ENCODE peak calls at places on chromosomes 13 and 19, in eight cellular contexts. One of them, this sample, is unnamed.

GRCh38 chr19:46766569-46767317 is 20.5 kb upstream of the STRN4 start:
- DNase-seq in fibroblast of mammary gland: no peak
- DNase-seq in sigmoid colon: peak
- DNase-seq in tibial nerve: no peak
- DNase-seq in heart left ventricle: no peak
- DNase-seq in cardiac muscle cell: peak
- DNase-seq in thyroid gland: peak
- DNase-seq in AG04449: no peak
- DNase-seq in this sample: peak

GRCh38 chr13:40476175-40476958 is 190.1 kb downstream of the FOXO1 start:
- DNase-seq in sigmoid colon: no peak
- DNase-seq in AG04449: peak
- DNase-seq in fibroblast of mammary gland: peak
- DNase-seq in thyroid gland: no peak
- DNase-seq in cardiac muscle cell: peak
- DNase-seq in tibial nerve: no peak
- DNase-seq in heart left ventricle: no peak
- DNase-seq in this sample: no peak

GRCh38 chr13:84570831-84571230 is 688.6 kb upstream of the SLITRK1 start:
- DNase-seq in tibial nerve: no peak
- DNase-seq in sigmoid colon: no peak
- DNase-seq in AG04449: no peak
- DNase-seq in fibroblast of mammary gland: peak
- DNase-seq in thyroid gland: no peak
- DNase-seq in cardiac muscle cell: no peak
- DNase-seq in heart left ventricle: no peak
- DNase-seq in this sample: no peak

GRCh38 chr19:7360393-7360984 is 11.8 kb downstream of the ARHGEF18 start:
- DNase-seq in AG04449: no peak
- DNase-seq in cardiac muscle cell: no peak
- DNase-seq in fibroblast of mammary gland: peak
- DNase-seq in sigmoid colon: no peak
- DNase-seq in thyroid gland: no peak
- DNase-seq in tibial nerve: no peak
- DNase-seq in heart left ventricle: no peak
- DNase-seq in this sample: no peak

GRCh38 chr19:42290523-42291436 is 11.2 kb upstream of the PRR19 start:
- DNase-seq in AG04449: no peak
- DNase-seq in thyroid gland: no peak
- DNase-seq in sigmoid colon: no peak
- DNase-seq in fibroblast of mammary gland: no peak
- DNase-seq in tibial nerve: no peak
- DNase-seq in cardiac muscle cell: peak
- DNase-seq in heart left ventricle: no peak
- DNase-seq in this sample: peak

GRCh38 chr13:112756081-112756480 is 66.2 kb downstream of the ATP11A start:
- DNase-seq in thyroid gland: no peak
- DNase-seq in heart left ventricle: no peak
- DNase-seq in fibroblast of mammary gland: no peak
- DNase-seq in cardiac muscle cell: no peak
- DNase-seq in AG04449: no peak
- DNase-seq in tibial nerve: no peak
- DNase-seq in sigmoid colon: peak
- DNase-seq in this sample: no peak

GRCh38 chr13:31444266-31444862 is 244.6 kb downstream of the B3GLCT start:
- DNase-seq in fibroblast of mammary gland: no peak
- DNase-seq in tibial nerve: no peak
- DNase-seq in heart left ventricle: no peak
- DNase-seq in thyroid gland: no peak
- DNase-seq in cardiac muscle cell: no peak
- DNase-seq in AG04449: no peak
- DNase-seq in sigmoid colon: no peak
- DNase-seq in this sample: no peak

GRCh38 chr13:85362980-85363379 is 436.2 kb downstream of the SLITRK6 start:
- DNase-seq in tibial nerve: no peak
- DNase-seq in thyroid gland: no peak
- DNase-seq in cardiac muscle cell: no peak
- DNase-seq in sigmoid colon: no peak
- DNase-seq in AG04449: no peak
- DNase-seq in heart left ventricle: peak
- DNase-seq in fibroblast of mammary gland: no peak
- DNase-seq in this sample: no peak

GRCh38 chr13:33186851-33187250 is 98.7 kb downstream of the STARD13 start:
- DNase-seq in thyroid gland: no peak
- DNase-seq in cardiac muscle cell: no peak
- DNase-seq in tibial nerve: no peak
- DNase-seq in fibroblast of mammary gland: peak
- DNase-seq in sigmoid colon: no peak
- DNase-seq in AG04449: no peak
- DNase-seq in heart left ventricle: no peak
- DNase-seq in this sample: no peak

GRCh38 chr13:99916366-99917103 is 55.0 kb downstream of the ZIC5 start:
- DNase-seq in fibroblast of mammary gland: peak
- DNase-seq in thyroid gland: no peak
- DNase-seq in heart left ventricle: no peak
- DNase-seq in tibial nerve: no peak
- DNase-seq in cardiac muscle cell: peak
- DNase-seq in AG04449: peak
- DNase-seq in sigmoid colon: no peak
- DNase-seq in this sample: no peak

GRCh38 chr13:75316427-75316826 is 165.5 kb downstream of the TBC1D4 start:
- DNase-seq in heart left ventricle: no peak
- DNase-seq in tibial nerve: no peak
- DNase-seq in thyroid gland: no peak
- DNase-seq in fibroblast of mammary gland: peak
- DNase-seq in cardiac muscle cell: no peak
- DNase-seq in sigmoid colon: no peak
- DNase-seq in AG04449: no peak
- DNase-seq in this sample: no peak

GRCh38 chr19:2685204-2685704 is 17.2 kb downstream of the GNG7 start:
- DNase-seq in cardiac muscle cell: no peak
- DNase-seq in AG04449: no peak
- DNase-seq in heart left ventricle: no peak
- DNase-seq in fibroblast of mammary gland: no peak
- DNase-seq in tibial nerve: no peak
- DNase-seq in sigmoid colon: no peak
- DNase-seq in thyroid gland: no peak
- DNase-seq in this sample: no peak

GRCh38 chr13:46386996-46387851 is at the start of gene RUBCNL:
- DNase-seq in tibial nerve: no peak
- DNase-seq in thyroid gland: peak
- DNase-seq in fibroblast of mammary gland: peak
- DNase-seq in cardiac muscle cell: peak
- DNase-seq in sigmoid colon: no peak
- DNase-seq in AG04449: no peak
- DNase-seq in heart left ventricle: peak
- DNase-seq in this sample: peak

GRCh38 chr19:47229674-47230121 is 1.3 kb downstream of the BBC3 start:
- DNase-seq in tibial nerve: no peak
- DNase-seq in AG04449: no peak
- DNase-seq in cardiac muscle cell: no peak
- DNase-seq in heart left ventricle: no peak
- DNase-seq in sigmoid colon: no peak
- DNase-seq in thyroid gland: peak
- DNase-seq in fibroblast of mammary gland: peak
- DNase-seq in this sample: no peak

GRCh38 chr13:75705395-75705794 is 69.3 kb downstream of the LMO7 start:
- DNase-seq in fibroblast of mammary gland: peak
- DNase-seq in heart left ventricle: no peak
- DNase-seq in AG04449: no peak
- DNase-seq in thyroid gland: no peak
- DNase-seq in sigmoid colon: no peak
- DNase-seq in tibial nerve: no peak
- DNase-seq in cardiac muscle cell: no peak
- DNase-seq in this sample: no peak

GRCh38 chr13:50393641-50394040 is 378.4 kb downstream of the KCNRG start:
- DNase-seq in heart left ventricle: no peak
- DNase-seq in fibroblast of mammary gland: peak
- DNase-seq in AG04449: no peak
- DNase-seq in sigmoid colon: no peak
- DNase-seq in cardiac muscle cell: peak
- DNase-seq in tibial nerve: no peak
- DNase-seq in thyroid gland: no peak
- DNase-seq in this sample: peak

GRCh38 chr19:6239871-6240676 is 39.7 kb downstream of the MLLT1 start:
- DNase-seq in cardiac muscle cell: no peak
- DNase-seq in tibial nerve: no peak
- DNase-seq in heart left ventricle: peak
- DNase-seq in fibroblast of mammary gland: no peak
- DNase-seq in sigmoid colon: no peak
- DNase-seq in thyroid gland: no peak
- DNase-seq in AG04449: no peak
- DNase-seq in this sample: peak

GRCh38 chr13:48231080-48231479 is 1.9 kb upstream of the ITM2B start:
- DNase-seq in AG04449: no peak
- DNase-seq in heart left ventricle: no peak
- DNase-seq in thyroid gland: no peak
- DNase-seq in fibroblast of mammary gland: no peak
- DNase-seq in sigmoid colon: no peak
- DNase-seq in tibial nerve: no peak
- DNase-seq in cardiac muscle cell: no peak
- DNase-seq in this sample: no peak

GRCh38 chr13:28357247-28357825 is 137.6 kb downstream of the FLT1 start:
- DNase-seq in heart left ventricle: no peak
- DNase-seq in AG04449: no peak
- DNase-seq in thyroid gland: no peak
- DNase-seq in fibroblast of mammary gland: no peak
- DNase-seq in tibial nerve: no peak
- DNase-seq in sigmoid colon: no peak
- DNase-seq in cardiac muscle cell: no peak
- DNase-seq in this sample: no peak

GRCh38 chr13:54029226-54029625 is 1000.6 kb downstream of the OLFM4 start:
- DNase-seq in cardiac muscle cell: no peak
- DNase-seq in thyroid gland: peak
- DNase-seq in AG04449: no peak
- DNase-seq in fibroblast of mammary gland: no peak
- DNase-seq in sigmoid colon: no peak
- DNase-seq in tibial nerve: no peak
- DNase-seq in heart left ventricle: no peak
- DNase-seq in this sample: no peak

GRCh38 chr19:33938821-33939220 is 142.2 kb downstream of the KCTD15 start:
- DNase-seq in heart left ventricle: no peak
- DNase-seq in AG04449: no peak
- DNase-seq in sigmoid colon: no peak
- DNase-seq in fibroblast of mammary gland: no peak
- DNase-seq in thyroid gland: no peak
- DNase-seq in tibial nerve: no peak
- DNase-seq in cardiac muscle cell: no peak
- DNase-seq in this sample: no peak

GRCh38 chr19:48720613-48721296 is 1.2 kb upstream of the MAMSTR start:
- DNase-seq in cardiac muscle cell: peak
- DNase-seq in heart left ventricle: peak
- DNase-seq in thyroid gland: peak
- DNase-seq in fibroblast of mammary gland: peak
- DNase-seq in sigmoid colon: peak
- DNase-seq in tibial nerve: peak
- DNase-seq in AG04449: peak
- DNase-seq in this sample: peak
- TF ChIP-seq CTCF in cardiac muscle cell: no peak
- TF ChIP-seq CTCF in heart left ventricle: no peak
- TF ChIP-seq CTCF in thyroid gland: no peak
- TF ChIP-seq CTCF in fibroblast of mammary gland: no peak
- TF ChIP-seq CTCF in sigmoid colon: no peak
- TF ChIP-seq CTCF in tibial nerve: no peak
- TF ChIP-seq CTCF in AG04449: no peak
- TF ChIP-seq CTCF in this sample: no peak

DNA sequence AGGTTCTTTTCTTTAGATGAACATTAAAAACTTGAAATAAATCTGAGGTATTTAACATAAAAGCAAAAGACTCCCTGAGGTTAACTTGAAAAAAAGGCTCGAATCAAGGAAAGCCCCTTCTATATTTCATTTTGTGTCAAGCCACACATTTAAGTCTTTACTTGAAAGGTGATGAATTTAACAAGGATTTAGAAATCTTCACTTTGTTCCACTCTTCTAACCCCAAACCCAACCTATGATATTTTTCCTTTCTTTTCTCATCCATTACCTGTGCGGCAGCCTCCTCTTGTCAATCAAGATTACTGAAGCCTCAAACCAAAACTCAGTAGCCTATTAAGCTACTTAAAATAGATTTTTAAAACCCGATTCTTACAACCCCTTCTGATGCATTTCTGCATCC is 33.8 kb downstream of the MIPEP start:
- DNase-seq in heart left ventricle: no peak
- DNase-seq in AG04449: no peak
- DNase-seq in tibial nerve: no peak
- DNase-seq in sigmoid colon: no peak
- DNase-seq in thyroid gland: no peak
- DNase-seq in fibroblast of mammary gland: no peak
- DNase-seq in cardiac muscle cell: no peak
- DNase-seq in this sample: no peak
- TF ChIP-seq CTCF in heart left ventricle: no peak
- TF ChIP-seq CTCF in AG04449: no peak
- TF ChIP-seq CTCF in tibial nerve: no peak
- TF ChIP-seq CTCF in sigmoid colon: no peak
- TF ChIP-seq CTCF in thyroid gland: no peak
- TF ChIP-seq CTCF in fibroblast of mammary gland: no peak
- TF ChIP-seq CTCF in cardiac muscle cell: no peak
- TF ChIP-seq CTCF in this sample: no peak

GRCh38 chr19:38265213-38265861 is 964 bp downstream of the SPINT2 start:
- DNase-seq in sigmoid colon: no peak
- DNase-seq in AG04449: no peak
- DNase-seq in heart left ventricle: no peak
- DNase-seq in cardiac muscle cell: peak
- DNase-seq in fibroblast of mammary gland: no peak
- DNase-seq in thyroid gland: peak
- DNase-seq in tibial nerve: no peak
- DNase-seq in this sample: no peak
- TF ChIP-seq CTCF in sigmoid colon: no peak
- TF ChIP-seq CTCF in AG04449: no peak
- TF ChIP-seq CTCF in heart left ventricle: no peak
- TF ChIP-seq CTCF in cardiac muscle cell: no peak
- TF ChIP-seq CTCF in fibroblast of mammary gland: no peak
- TF ChIP-seq CTCF in thyroid gland: peak
- TF ChIP-seq CTCF in tibial nerve: no peak
- TF ChIP-seq CTCF in this sample: no peak

GRCh38 chr19:1602091-1602707 is 3.1 kb downstream of the UQCR11 start:
- DNase-seq in AG04449: no peak
- DNase-seq in thyroid gland: no peak
- DNase-seq in tibial nerve: no peak
- DNase-seq in fibroblast of mammary gland: no peak
- DNase-seq in heart left ventricle: no peak
- DNase-seq in cardiac muscle cell: no peak
- DNase-seq in sigmoid colon: no peak
- DNase-seq in this sample: no peak

GRCh38 chr19:1599460-1599846 is 5.8 kb downstream of the UQCR11 start:
- DNase-seq in AG04449: no peak
- DNase-seq in sigmoid colon: no peak
- DNase-seq in cardiac muscle cell: no peak
- DNase-seq in tibial nerve: no peak
- DNase-seq in fibroblast of mammary gland: no peak
- DNase-seq in thyroid gland: no peak
- DNase-seq in heart left ventricle: no peak
- DNase-seq in this sample: no peak

GRCh38 chr19:1598777-1599459 is 6.3 kb upstream of the MBD3 start:
- DNase-seq in tibial nerve: no peak
- DNase-seq in fibroblast of mammary gland: no peak
- DNase-seq in AG04449: no peak
- DNase-seq in heart left ventricle: no peak
- DNase-seq in thyroid gland: no peak
- DNase-seq in cardiac muscle cell: no peak
- DNase-seq in sigmoid colon: no peak
- DNase-seq in this sample: no peak

GRCh38 chr19:1605236-1606137 is at the start of gene UQCR11:
- DNase-seq in thyroid gland: peak
- DNase-seq in AG04449: peak
- DNase-seq in sigmoid colon: peak
- DNase-seq in cardiac muscle cell: peak
- DNase-seq in fibroblast of mammary gland: peak
- DNase-seq in heart left ventricle: peak
- DNase-seq in tibial nerve: peak
- DNase-seq in this sample: peak

GRCh38 chr19:1601613-1602064 is 3.6 kb downstream of the UQCR11 start:
- DNase-seq in AG04449: no peak
- DNase-seq in tibial nerve: no peak
- DNase-seq in cardiac muscle cell: no peak
- DNase-seq in sigmoid colon: no peak
- DNase-seq in fibroblast of mammary gland: no peak
- DNase-seq in thyroid gland: no peak
- DNase-seq in heart left ventricle: no peak
- DNase-seq in this sample: no peak
- TF ChIP-seq CTCF in AG04449: no peak
- TF ChIP-seq CTCF in tibial nerve: no peak
- TF ChIP-seq CTCF in cardiac muscle cell: peak
- TF ChIP-seq CTCF in sigmoid colon: no peak
- TF ChIP-seq CTCF in fibroblast of mammary gland: peak
- TF ChIP-seq CTCF in thyroid gland: no peak
- TF ChIP-seq CTCF in heart left ventricle: no peak
- TF ChIP-seq CTCF in this sample: peak